ENCODE peak calls at places on chromosomes 3 and 15, in six cellular contexts. One of them, this sample, is unnamed.

GRCh38 chr3:46905191-46905560 is 27.7 kb downstream of the PTH1R start:
- DNase-seq in left lung: no peak
- DNase-seq in GF-D8: no peak
- DNase-seq in germinal center: no peak
- DNase-seq in HL-60: no peak
- DNase-seq in tibial artery: peak; percentile 7
- DNase-seq in this sample: no peak

GRCh38 chr15:89690276-89691218 is at the start of the genes PEX11A and WDR93:
- DNase-seq in GF-D8: no peak
- DNase-seq in tibial artery: peak; percentile 73
- DNase-seq in left lung: peak; percentile 91
- DNase-seq in HL-60: peak; percentile 72
- DNase-seq in germinal center: peak; percentile 84
- DNase-seq in this sample: peak; percentile 87

GRCh38 chr3:171461087-171461917 is 1.1 kb upstream of the TNIK start:
- DNase-seq in tibial artery: no peak
- DNase-seq in GF-D8: no peak
- DNase-seq in germinal center: no peak
- DNase-seq in left lung: no peak
- DNase-seq in HL-60: peak; percentile 26
- DNase-seq in this sample: no peak

GRCh38 chr3:76131396-76132153 is 346.2 kb upstream of the ZNF717 start:
- DNase-seq in germinal center: no peak
- DNase-seq in left lung: no peak
- DNase-seq in tibial artery: no peak
- DNase-seq in HL-60: no peak
- DNase-seq in GF-D8: no peak
- DNase-seq in this sample: no peak

GRCh38 chr3:51982838-51983577 is at the start of gene ACY1:
- DNase-seq in tibial artery: peak; percentile 85
- DNase-seq in left lung: peak; percentile 96
- DNase-seq in GF-D8: peak; percentile 62
- DNase-seq in HL-60: peak; percentile 79
- DNase-seq in germinal center: peak; percentile 84
- DNase-seq in this sample: peak; percentile 93

GRCh38 chr3:20054549-20054987 is 14.3 kb downstream of the KAT2B start:
- DNase-seq in germinal center: no peak
- DNase-seq in tibial artery: peak; percentile 34
- DNase-seq in HL-60: peak; percentile 93
- DNase-seq in left lung: no peak
- DNase-seq in GF-D8: peak; percentile 6
- DNase-seq in this sample: no peak

GRCh38 chr3:180980612-180981011 is 8.9 kb downstream of the DNAJC19 start:
- DNase-seq in GF-D8: no peak
- DNase-seq in left lung: no peak
- DNase-seq in HL-60: no peak
- DNase-seq in tibial artery: no peak
- DNase-seq in germinal center: no peak
- DNase-seq in this sample: no peak

GRCh38 chr3:117589454-117589853 is 879.9 kb downstream of the TUSC7 start:
- DNase-seq in GF-D8: no peak
- DNase-seq in left lung: no peak
- DNase-seq in germinal center: no peak
- DNase-seq in HL-60: no peak
- DNase-seq in tibial artery: no peak
- DNase-seq in this sample: no peak

GRCh38 chr15:81275711-81276417 is 48.1 kb downstream of the STARD5 start:
- DNase-seq in tibial artery: no peak
- DNase-seq in left lung: no peak
- DNase-seq in HL-60: no peak
- DNase-seq in germinal center: no peak
- DNase-seq in GF-D8: no peak
- DNase-seq in this sample: no peak

GRCh38 chr3:189714991-189715961 is 84.1 kb downstream of the TP63 start:
- DNase-seq in left lung: no peak
- DNase-seq in HL-60: no peak
- DNase-seq in tibial artery: no peak
- DNase-seq in germinal center: no peak
- DNase-seq in GF-D8: no peak
- DNase-seq in this sample: no peak

GRCh38 chr3:53846134-53846850 is at the start of the genes CHDH and IL17RB:
- DNase-seq in germinal center: peak; percentile 57
- DNase-seq in HL-60: no peak
- DNase-seq in tibial artery: no peak
- DNase-seq in left lung: peak; percentile 92
- DNase-seq in GF-D8: no peak
- DNase-seq in this sample: peak; percentile 78

GRCh38 chr3:153028336-153028735 is 133.7 kb upstream of the RAP2B start:
- DNase-seq in GF-D8: peak; percentile 17
- DNase-seq in germinal center: no peak
- DNase-seq in tibial artery: no peak
- DNase-seq in HL-60: no peak
- DNase-seq in left lung: no peak
- DNase-seq in this sample: no peak

GRCh38 chr15:57158589-57158988 is 217.7 kb upstream of the CGNL1 start:
- DNase-seq in left lung: no peak
- DNase-seq in germinal center: no peak
- DNase-seq in GF-D8: no peak
- DNase-seq in tibial artery: no peak
- DNase-seq in HL-60: no peak
- DNase-seq in this sample: no peak

GRCh38 chr3:143081844-143082778 is 37.5 kb upstream of the CHST2 start:
- DNase-seq in left lung: no peak
- DNase-seq in germinal center: peak; percentile 62
- DNase-seq in tibial artery: no peak
- DNase-seq in HL-60: no peak
- DNase-seq in GF-D8: no peak
- DNase-seq in this sample: no peak

GRCh38 chr3:30342319-30343060 is 263.9 kb upstream of the TGFBR2 start:
- DNase-seq in left lung: no peak
- DNase-seq in GF-D8: no peak
- DNase-seq in germinal center: no peak
- DNase-seq in tibial artery: peak; percentile 64
- DNase-seq in HL-60: no peak
- DNase-seq in this sample: no peak

GRCh38 chr3:42119558-42120355 is 28.6 kb downstream of the TRAK1 start:
- DNase-seq in tibial artery: no peak
- DNase-seq in left lung: no peak
- DNase-seq in GF-D8: peak; percentile 50
- DNase-seq in germinal center: no peak
- DNase-seq in HL-60: peak; percentile 63
- DNase-seq in this sample: no peak

GRCh38 chr15:33581032-33581431 is 270.3 kb downstream of the RYR3 start:
- DNase-seq in left lung: no peak
- DNase-seq in HL-60: no peak
- DNase-seq in GF-D8: no peak
- DNase-seq in germinal center: no peak
- DNase-seq in tibial artery: no peak
- DNase-seq in this sample: no peak

GRCh38 chr3:179268400-179269051 is 17.6 kb upstream of the KCNMB3 start:
- DNase-seq in left lung: no peak
- DNase-seq in tibial artery: no peak
- DNase-seq in germinal center: no peak
- DNase-seq in GF-D8: no peak
- DNase-seq in HL-60: no peak
- DNase-seq in this sample: no peak

GRCh38 chr15:90033448-90033847 is 32.3 kb downstream of the ZNF710 start:
- DNase-seq in germinal center: no peak
- DNase-seq in HL-60: no peak
- DNase-seq in tibial artery: peak; percentile 12
- DNase-seq in GF-D8: no peak
- DNase-seq in left lung: no peak
- DNase-seq in this sample: peak; percentile 17